ENCODE peak calls at places on chromosomes 2 and 18, in eight cellular contexts. E is caudate nucleus, I is fibroblast of lung, V is HuH-7.5, R is DMS 273 treated with DMSO at 0.1 percent for 48 hours, F is NCI-H524 treated with DMSO at 0.1 percent for 48 hours, A is SK-N-DZ, X is dorsolateral prefrontal cortex. M is an unnamed sample.

GRCh38 chr2:10120938-10121574 is 1.5 kb upstream of the RRM2 start:
- DNase-seq in F (no peak), V (no peak), E (no peak), R (no peak), A (no peak), I (peak), X (no peak), M (no peak)

GRCh38 chr2:43738257-43738656 is 35.6 kb upstream of the DYNC2LI1 start:
- DNase-seq in A (no peak), X (no peak), E (no peak), F (no peak), R (no peak), I (no peak), V (no peak), M (no peak)

GRCh38 chr18:79695856-79696850 is 16.6 kb downstream of the CTDP1 start:
- DNase-seq in V (no peak), A (no peak), X (no peak), E (no peak), F (no peak), I (no peak), R (no peak), M (no peak)

GRCh38 chr18:62729487-62730386 is 14.4 kb downstream of the PHLPP1 start:
- DNase-seq in X (no peak), V (no peak), F (no peak), I (no peak), R (no peak), E (no peak), A (no peak), M (no peak)

GRCh38 chr2:72144746-72145657 is 2.7 kb downstream of the CYP26B1 start:
- DNase-seq in V (peak), R (peak), I (no peak), A (no peak), E (no peak), F (no peak), X (peak), M (no peak)

GRCh38 chr2:226115102-226115831 is 684.4 kb downstream of the IRS1 start:
- DNase-seq in I (peak), F (no peak), X (no peak), A (no peak), R (no peak), V (no peak), E (no peak), M (peak)

GRCh38 chr2:186599186-186599778 is 9.4 kb downstream of the ITGAV start:
- DNase-seq in V (no peak), I (no peak), R (no peak), A (no peak), X (no peak), E (no peak), F (no peak), M (no peak)

GRCh38 chr2:177598321-177598922 is 205.8 kb downstream of the AGPS start:
- DNase-seq in X (peak), R (peak), F (no peak), I (peak), A (no peak), V (no peak), E (no peak), M (peak)

GRCh38 chr2:54149623-54150501 is 34.4 kb downstream of the ACYP2 start:
- DNase-seq in V (no peak), X (no peak), E (no peak), F (no peak), I (peak), A (no peak), R (peak), M (peak)

GRCh38 chr2:232483923-232484627 is 3.6 kb downstream of the ECEL1 start:
- DNase-seq in F (no peak), V (no peak), I (no peak), A (no peak), E (no peak), X (no peak), R (no peak), M (no peak)

GRCh38 chr2:99836670-99837069 is 305.7 kb downstream of the AFF3 start:
- DNase-seq in E (no peak), X (no peak), I (peak), A (no peak), F (no peak), R (no peak), V (no peak), M (no peak)